ENCODE peak calls at places on chromosome 18, in four cellular contexts. E is uterus, B is heart right ventricle, I is GM23338. D is an unnamed sample. For H3K36me3, the result is how much of the 10 kb centered on the place peaks cover.

GRCh38 chr18:34207344-34207851 is 17.3 kb downstream of the NOL4 start:
- DNase-seq in E (no peak), B (no peak), I (no peak), D (no peak)

GRCh38 chr18:79522451-79523220 is 126.9 kb downstream of the NFATC1 start:
- DNase-seq in E (no peak), B (no peak), I (no peak), D (peak)

GRCh38 chr18:47696870-47697269 is 233.6 kb downstream of the SMAD2 start:
- DNase-seq in E (no peak), B (no peak), I (no peak), D (no peak)

GRCh38 chr18:70419526-70419925 is 130.7 kb downstream of the SOCS6 start:
- DNase-seq in E (no peak), B (no peak), I (no peak), D (no peak)

GRCh38 chr18:57542126-57542525 is 44.4 kb downstream of the FECH start:
- DNase-seq in E (no peak), B (no peak), I (no peak), D (no peak)

GRCh38 chr18:76896677-76897076 is 74.3 kb downstream of the ZNF236 start:
- DNase-seq in E (no peak), B (no peak), I (no peak), D (no peak)

GRCh38 chr18:76265375-76266225 is 229.4 kb downstream of the ZNF516 start:
- DNase-seq in E (peak), B (peak), I (no peak), D (peak)

GRCh38 chr18:80247403-80247916 is at the start of gene PARD6G:
- DNase-seq in E (peak), B (peak), I (peak), D (peak)

GRCh38 chr18:5475252-5475651 is 68.5 kb downstream of the EPB41L3 start:
- DNase-seq in E (no peak), B (no peak), I (no peak), D (no peak)

GRCh38 chr18:45456076-45457066 is 158.9 kb upstream of the SLC14A2 start:
- DNase-seq in E (peak), B (no peak), I (no peak), D (no peak)

GRCh38 chr18:56501896-56502295 is 136.5 kb downstream of the TXNL1 start:
- DNase-seq in E (no peak), B (no peak), I (no peak), D (no peak)

GRCh38 chr18:43919565-43919964 is 642.3 kb upstream of the SYT4 start:
- DNase-seq in E (no peak), B (no peak), I (no peak), D (no peak)

GRCh38 chr18:63518178-63519012 is 23.8 kb upstream of the SERPINB12 start:
- DNase-seq in E (peak), B (no peak), I (peak), D (peak)

GRCh38 chr18:63730788-63731187 is 28.0 kb downstream of the SERPINB11 start:
- DNase-seq in E (no peak), B (no peak), I (peak), D (no peak)

GRCh38 chr18:31486165-31486564 is 11.8 kb upstream of the DSG2 start:
- DNase-seq in E (peak), B (no peak), I (no peak), D (no peak)

GRCh38 chr18:55497825-55498403 is 90.1 kb downstream of the TCF4 start:
- DNase-seq in E (no peak), B (no peak), I (no peak), D (no peak)

GRCh38 chr18:31302991-31303390 is 15.0 kb upstream of the DSG1 start:
- DNase-seq in E (no peak), B (no peak), I (no peak), D (no peak)

GRCh38 chr18:3921826-3922225 is 471.9 kb downstream of the TGIF1 start:
- DNase-seq in E (no peak), B (no peak), I (no peak), D (no peak)

GRCh38 chr18:8424917-8425725 is 184.1 kb upstream of the RAB12 start:
- DNase-seq in E (no peak), B (no peak), I (no peak), D (peak)

GRCh38 chr18:56559044-56559443 is 79.3 kb downstream of the TXNL1 start:
- DNase-seq in E (no peak), B (no peak), I (no peak), D (no peak)

GRCh38 chr18:37396981-37397720 is 168.4 kb downstream of the CELF4 start:
- DNase-seq in E (no peak), B (no peak), I (no peak), D (no peak)

GRCh38 chr18:29007986-29008654 is 831.2 kb upstream of the CDH2 start:
- DNase-seq in E (no peak), B (no peak), I (peak), D (no peak)

GRCh38 chr18:79657342-79657996 is 22.1 kb upstream of the CTDP1 start:
- DNase-seq in E (no peak), B (no peak), I (peak), D (no peak)

GRCh38 chr18:46398625-46399024 is 258.4 kb downstream of the LOXHD1 start:
- DNase-seq in E (no peak), B (no peak), I (no peak), D (no peak)

GRCh38 chr18:43935051-43935412 is 657.7 kb upstream of the SYT4 start:
- DNase-seq in E (no peak), B (no peak), I (no peak), D (no peak)

GRCh38 chr18:49544362-49544761 is 17.5 kb upstream of the LIPG start:
- DNase-seq in E (no peak), B (no peak), I (no peak), D (no peak)

GRCh38 chr18:49548266-49548665 is 13.6 kb upstream of the LIPG start:
- DNase-seq in E (no peak), B (no peak), I (no peak), D (no peak)

GRCh38 chr18:49550621-49551020 is 11.2 kb upstream of the LIPG start:
- DNase-seq in E (no peak), B (no peak), I (no peak), D (no peak)

GRCh38 chr18:49546719-49547273 is 15.1 kb upstream of the LIPG start:
- DNase-seq in E (no peak), B (no peak), I (no peak), D (no peak)

DNA sequence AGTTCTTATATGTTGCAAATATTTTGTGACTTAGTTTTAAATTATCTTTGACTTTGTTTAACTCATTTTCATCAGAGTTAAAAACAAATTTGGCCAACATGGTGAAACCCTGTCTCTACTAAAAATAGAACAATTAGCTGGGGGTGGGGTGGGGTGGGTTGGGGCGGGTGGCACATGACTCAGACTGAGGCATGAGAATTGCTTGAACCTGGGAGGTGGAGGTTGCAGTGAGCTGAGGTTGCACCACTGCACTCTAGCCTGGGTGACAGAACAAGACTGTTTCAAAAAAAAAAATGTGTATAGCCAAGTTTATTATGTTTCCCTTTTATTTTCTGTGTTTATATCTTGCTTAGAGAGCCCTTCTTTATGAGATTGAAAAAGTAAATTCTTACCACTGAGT is 14.2 kb upstream of the LIPG start:
- DNase-seq in E (no peak), B (no peak), I (no peak), D (no peak)
- H3K27ac ChIP-seq in E (no peak), B (no peak), I (no peak), D (no peak)

GRCh38 chr18:74632088-74632679 is 34.5 kb downstream of the ZNF407 start:
- DNase-seq in E (no peak), B (no peak), I (no peak), D (no peak)

GRCh38 chr18:74633652-74634352 is 36.1 kb downstream of the ZNF407 start:
- DNase-seq in E (no peak), B (no peak), I (no peak), D (no peak)

GRCh38 chr18:74631242-74632087 is 33.8 kb downstream of the ZNF407 start:
- DNase-seq in E (no peak), B (no peak), I (no peak), D (no peak)

GRCh38 chr18:74632856-74633255 is 35.2 kb downstream of the ZNF407 start:
- DNase-seq in E (no peak), B (no peak), I (no peak), D (no peak)

GRCh38 chr18:74630804-74631203 is 33.1 kb downstream of the ZNF407 start:
- DNase-seq in E (no peak), B (no peak), I (no peak), D (no peak)
- H3K4me3 ChIP-seq in E (no peak), B (no peak), I (no peak), D (no peak)

GRCh38 chr18:12044591-12044990 is 49.1 kb upstream of the ANKRD62 start:
- DNase-seq in E (no peak), B (no peak), I (no peak), D (no peak)
- H3K36me3 ChIP-seq in E (under half), B (under half), I (under half), D (under half)

DNA sequence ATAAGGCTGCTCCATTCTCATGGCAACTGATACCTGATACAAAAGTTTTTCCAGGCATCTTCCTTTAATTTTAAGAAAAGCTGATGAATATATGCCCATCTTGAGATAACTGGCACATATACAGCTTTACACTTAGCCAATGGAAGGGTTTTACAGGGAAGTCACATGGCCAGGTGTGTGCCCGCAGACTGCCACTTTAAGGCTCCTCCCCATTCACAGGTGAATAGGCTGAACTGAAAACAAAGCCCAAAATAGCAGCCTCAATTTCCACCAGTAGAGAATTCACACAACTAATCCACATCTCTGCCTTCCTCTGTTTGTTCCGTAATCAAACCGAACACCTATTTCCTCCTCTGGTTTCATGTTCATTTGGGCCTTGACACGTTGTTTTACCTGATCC is 9.8 kb upstream of the ME2 start:
- DNase-seq in E (no peak), B (no peak), I (peak), D (no peak)
- H3K27ac ChIP-seq in E (no peak), B (no peak), I (no peak), D (no peak)

DNA sequence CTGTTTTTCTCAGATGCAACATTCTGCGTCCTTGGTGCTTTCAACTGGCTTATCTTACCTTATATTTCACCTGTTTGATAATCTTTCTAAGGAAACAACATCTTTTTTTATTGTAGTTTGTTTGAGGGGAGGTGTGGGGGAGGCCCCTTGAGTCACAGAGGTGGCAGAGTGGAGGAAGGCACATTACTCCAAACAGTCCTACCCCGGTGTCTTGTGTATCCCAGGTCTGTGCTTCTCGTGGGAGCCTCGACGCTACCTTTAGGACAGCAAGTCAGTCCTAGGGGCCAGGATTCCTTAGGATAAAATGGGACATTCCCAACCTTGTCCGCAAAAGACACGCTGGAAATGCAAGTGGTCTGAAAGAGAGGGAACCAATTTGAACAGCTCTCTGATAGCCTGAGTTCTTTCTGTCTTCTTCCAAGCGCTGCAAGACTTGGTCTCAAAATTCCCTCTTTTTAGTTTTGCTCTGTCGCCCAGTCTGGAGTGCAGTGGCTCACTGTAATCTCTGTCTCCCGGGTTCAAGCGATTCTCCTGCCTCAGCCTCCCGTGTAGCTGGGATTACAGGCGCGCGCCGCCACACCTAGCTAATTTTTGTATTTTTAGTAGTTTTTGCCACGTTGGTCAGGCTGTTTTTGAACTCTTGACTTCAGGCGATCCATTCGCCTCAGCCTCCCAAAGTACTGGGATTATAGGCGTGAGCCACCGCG is 4.0 kb downstream of the GATA6 start:
- DNase-seq in E (no peak), B (no peak), I (no peak), D (peak)
- H3K4me3 ChIP-seq in E (peak), B (peak), I (no peak), D (peak)

GRCh38 chr18:9474103-9474982 is 970 bp upstream of the RALBP1 start:
- DNase-seq in E (peak), B (no peak), I (peak), D (peak)

GRCh38 chr18:9475643-9476580 is 599 bp downstream of the RALBP1 start:
- DNase-seq in E (no peak), B (no peak), I (peak), D (no peak)

GRCh38 chr18:9474983-9475642 is at the start of gene RALBP1:
- DNase-seq in E (peak), B (peak), I (peak), D (peak)

GRCh38 chr18:9477509-9477908 is 2.2 kb downstream of the RALBP1 start:
- DNase-seq in E (no peak), B (no peak), I (no peak), D (no peak)

DNA sequence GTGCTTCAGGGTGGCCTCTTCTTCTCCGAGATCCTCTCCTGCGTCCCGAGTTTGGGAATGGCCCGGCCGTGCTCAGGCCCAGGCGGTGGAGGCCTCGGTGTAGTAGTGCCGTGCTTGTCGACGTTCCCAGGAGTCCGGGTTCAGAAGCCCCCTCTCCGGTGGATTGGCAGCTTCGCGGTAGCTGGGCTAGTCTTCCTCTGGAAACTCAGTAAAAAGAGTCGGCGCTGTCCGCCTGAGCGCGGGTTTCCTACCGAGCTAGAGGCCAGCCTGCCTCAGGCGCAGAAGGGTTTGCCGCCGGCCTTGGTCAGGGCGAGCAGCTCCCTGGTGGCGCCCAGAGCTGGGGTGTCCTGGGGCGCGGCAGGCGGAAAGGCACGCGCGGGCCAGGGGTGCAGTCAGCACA is 3.2 kb downstream of the RALBP1 start:
- DNase-seq in E (no peak), B (no peak), I (peak), D (no peak)
- H3K36me3 ChIP-seq in E (under half), B (under half), I (under half), D (under half)

GRCh38 chr18:649341-649740 is 8.1 kb upstream of the TYMS start:
- DNase-seq in E (no peak), B (no peak), I (no peak), D (no peak)

GRCh38 chr18:652131-652530 is 5.3 kb upstream of the TYMS start:
- DNase-seq in E (no peak), B (no peak), I (no peak), D (no peak)

GRCh38 chr18:644395-645004 is 13.0 kb upstream of the TYMS start:
- DNase-seq in E (no peak), B (no peak), I (no peak), D (no peak)

GRCh38 chr18:650428-650858 is 7.0 kb upstream of the TYMS start:
- DNase-seq in E (no peak), B (no peak), I (no peak), D (no peak)

GRCh38 chr18:647304-647703 is 10.1 kb upstream of the TYMS start:
- DNase-seq in E (no peak), B (no peak), I (no peak), D (no peak)
- H3K27ac ChIP-seq in E (no peak), B (no peak), I (no peak), D (no peak)

DNA sequence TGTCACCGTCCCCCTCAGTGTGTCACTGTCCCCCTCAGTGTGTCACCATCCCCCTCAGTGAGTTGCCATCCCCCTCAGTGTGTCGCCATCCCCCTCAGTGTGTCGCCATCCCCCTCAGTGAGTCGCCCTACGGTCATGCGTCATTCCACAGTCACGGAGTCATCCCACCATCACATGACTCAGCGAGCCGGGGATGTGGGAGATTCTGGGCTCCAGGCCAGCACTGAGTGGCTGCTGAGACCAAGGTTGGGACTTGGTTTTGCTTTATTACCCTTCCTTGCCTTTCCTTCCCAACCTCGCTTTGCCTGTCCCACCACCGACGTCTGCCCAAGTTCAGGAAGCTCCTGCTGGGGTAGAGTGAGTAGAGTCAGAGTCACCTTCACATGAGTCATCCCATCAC is 485.4 kb upstream of the SALL3 start:
- DNase-seq in E (no peak), B (no peak), I (no peak), D (peak)
- H3K4me3 ChIP-seq in E (no peak), B (no peak), I (no peak), D (no peak)

GRCh38 chr18:58909521-58909920 is 44.8 kb downstream of the ZNF532 start:
- DNase-seq in E (no peak), B (no peak), I (no peak), D (no peak)
- H3K36me3 ChIP-seq in E (under half), B (under half), I (under half), D (under half)